ENCODE peak calls at places on chromosomes 13 and 19, in ten cellular contexts. W, U, P, A, K, D, L, X, M and T are unnamed samples.

GRCh38 chr19:54062643-54063042 is 1.1 kb downstream of the VSTM1 start:
- DNase-seq in P (peak; percentile 80), W (no peak), X (peak; percentile 57), M (no peak), L (peak; percentile 44), D (peak; percentile 78), U (no peak), K (peak; percentile 26), A (no peak), T (no peak)

GRCh38 chr19:4507150-4507452 is 11.2 kb downstream of the PLIN4 start:
- DNase-seq in U (no peak), M (no peak), D (no peak), W (no peak), A (no peak), L (no peak), K (no peak), P (no peak), X (no peak), T (no peak)

GRCh38 chr19:45762870-45763631 is 6.0 kb downstream of the SIX5 start:
- DNase-seq in A (no peak), P (no peak), X (no peak), W (no peak), U (no peak), L (no peak), D (peak; percentile 58), M (no peak), K (no peak), T (no peak)

GRCh38 chr13:83215627-83216026 is 666.6 kb downstream of the SLITRK1 start:
- DNase-seq in A (no peak), L (no peak), U (no peak), D (no peak), K (no peak), W (no peak), X (no peak), P (no peak), M (no peak), T (no peak)

GRCh38 chr19:20051841-20052768 is 12.8 kb upstream of the ZNF682 start:
- DNase-seq in D (peak; percentile 95), A (peak; percentile 93), X (peak; percentile 97), K (peak; percentile 95), W (peak; percentile 97), P (peak; percentile 96), U (peak; percentile 19), L (peak; percentile 96), M (peak; percentile 95), T (peak; percentile 60)

GRCh38 chr13:114259974-114260373 is 21.4 kb upstream of the UPF3A start:
- DNase-seq in K (no peak), U (peak; percentile 85), D (no peak), W (no peak), M (no peak), X (no peak), A (no peak), P (no peak), L (no peak), T (no peak)

GRCh38 chr19:46408611-46409039 is 4.7 kb downstream of the CCDC8 start:
- DNase-seq in W (peak; percentile 75), D (peak; percentile 80), A (peak; percentile 78), X (peak; percentile 90), M (no peak), L (peak; percentile 80), P (peak; percentile 90), U (no peak), K (peak; percentile 84), T (no peak)

GRCh38 chr19:10505583-10506229 is 2.5 kb upstream of the KEAP1 start:
- DNase-seq in D (peak; percentile 84), K (peak; percentile 71), W (peak; percentile 53), P (peak; percentile 88), L (peak; percentile 80), X (peak; percentile 92), U (peak; percentile 76), M (peak; percentile 70), A (peak; percentile 75), T (no peak)

GRCh38 chr13:63463782-63464610 is 2048.3 kb upstream of the PCDH20 start:
- DNase-seq in A (no peak), U (no peak), D (no peak), X (no peak), M (peak; percentile 38), K (no peak), P (no peak), L (no peak), W (no peak), T (no peak)

GRCh38 chr19:42122691-42123607 is 9.3 kb downstream of the POU2F2 start:
- DNase-seq in M (no peak), X (no peak), W (no peak), D (no peak), L (no peak), P (no peak), A (no peak), K (no peak), U (no peak), T (peak; percentile 64)

DNA sequence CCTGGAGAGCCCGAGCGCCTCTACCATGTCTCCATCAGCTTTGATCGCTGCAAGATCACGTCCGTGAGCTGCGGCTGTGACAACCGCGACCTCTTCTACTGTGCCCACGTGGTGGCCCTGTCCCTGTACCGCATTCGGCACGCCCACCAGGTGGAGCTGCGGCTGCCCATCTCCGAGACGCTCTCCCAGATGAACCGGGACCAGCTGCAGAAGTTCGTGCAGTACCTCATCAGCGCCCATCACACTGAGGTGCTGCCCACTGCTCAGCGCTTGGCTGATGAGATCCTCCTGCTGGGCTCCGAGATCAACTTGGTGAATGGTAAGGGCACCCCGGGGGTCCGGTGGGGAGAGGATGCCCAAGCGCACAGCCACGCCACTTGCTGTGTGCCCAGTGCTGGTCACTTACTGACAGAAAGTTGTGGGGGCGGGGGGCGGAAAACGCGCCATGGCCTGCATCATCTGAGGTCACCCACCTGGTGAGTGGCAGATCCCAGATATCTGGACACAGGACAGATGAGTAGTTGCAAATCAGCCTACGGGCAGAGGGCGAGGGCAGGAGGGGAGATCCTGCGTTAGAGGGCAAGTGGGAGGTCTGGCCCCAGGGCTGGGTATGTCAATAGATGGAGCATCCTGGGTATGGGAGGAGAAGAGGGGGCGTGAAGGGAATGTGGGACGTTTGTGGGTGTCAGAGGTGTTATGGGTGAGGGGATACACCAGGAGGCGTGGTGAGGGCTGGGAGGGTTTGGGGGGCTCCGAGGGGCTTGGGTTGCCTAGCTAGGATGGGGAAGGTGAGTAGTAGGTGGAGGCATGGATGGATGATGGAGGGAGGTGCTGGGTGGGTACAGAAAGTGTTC is 9.8 kb downstream of the ZSWIM4 start:
- DNase-seq in W (no peak), P (no peak), A (peak; percentile 61), K (no peak), M (peak; percentile 70), L (no peak), D (peak; percentile 72), X (no peak), U (no peak), T (no peak)
- H3K4me3 ChIP-seq in W (no peak overlapping the region), P (no peak overlapping the region), A (no peak overlapping the region), K (no peak overlapping the region), M (no peak overlapping the region), L (no peak overlapping the region), D (no peak overlapping the region), X (no peak overlapping the region), U (no peak overlapping the region), T (no peak overlapping the region)

DNA sequence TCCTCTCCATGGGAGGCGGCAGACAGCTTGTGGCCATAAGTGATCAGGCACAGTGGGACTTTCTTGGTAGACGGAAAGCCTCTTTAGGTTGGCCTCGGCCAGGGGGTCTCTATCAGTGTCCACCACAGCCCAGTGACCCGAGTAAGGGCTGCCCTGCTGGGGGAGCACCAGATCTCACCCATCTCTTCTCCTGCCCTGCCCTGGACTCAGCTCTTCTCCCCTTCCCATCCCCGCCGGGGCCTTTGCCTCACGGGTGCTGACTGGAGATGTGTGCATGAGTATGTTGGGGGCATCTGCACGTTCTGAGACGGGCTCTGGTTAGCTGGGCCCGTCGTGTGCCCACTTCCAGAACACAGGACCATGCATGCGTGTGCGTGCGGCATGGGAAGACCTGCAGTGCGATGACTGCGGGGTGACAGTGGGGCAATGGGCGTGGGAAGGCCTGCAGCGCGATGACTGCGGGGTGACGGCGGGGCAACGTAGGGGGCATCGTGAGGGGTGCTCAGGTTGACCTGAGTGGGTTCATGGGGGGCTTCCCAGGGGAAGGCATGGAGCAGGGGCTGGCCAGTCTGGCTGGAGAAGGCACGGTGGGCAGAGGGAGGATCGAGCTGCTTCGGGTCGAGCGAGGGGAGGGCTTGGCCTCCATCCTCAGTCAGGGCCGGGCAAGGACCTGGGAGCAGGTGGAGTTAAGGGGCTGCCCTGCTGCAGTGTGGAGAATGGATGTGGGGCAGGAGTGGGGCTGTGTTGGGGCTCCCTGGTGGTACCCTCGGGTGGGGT is 15.9 kb downstream of the EPN1 start:
- DNase-seq in W (no peak), L (no peak), U (no peak), D (no peak), A (no peak), X (peak; percentile 65), K (no peak), M (no peak), P (peak; percentile 63), T (peak; percentile 14)
- H3K36me3 ChIP-seq in W (peaks cover 7% of the 10 kb centered on the region), L (peaks cover 7% of the 10 kb centered on the region), U (no peaks in the 10 kb centered on the region), D (peaks cover 53% of the 10 kb centered on the region), A (peaks cover 65% of the 10 kb centered on the region), X (peaks cover 19% of the 10 kb centered on the region), K (peaks cover 93% of the 10 kb centered on the region), M (peaks cover 59% of the 10 kb centered on the region), P (peaks cover 84% of the 10 kb centered on the region), T (peaks cover 54% of the 10 kb centered on the region)

GRCh38 chr13:31369213-31369612 is 169.4 kb downstream of the B3GLCT start:
- DNase-seq in A (no peak), U (no peak), M (no peak), K (no peak), P (no peak), D (no peak), L (no peak), W (no peak), X (no peak), T (no peak)

GRCh38 chr13:31372454-31372853 is 172.7 kb downstream of the B3GLCT start:
- DNase-seq in K (no peak), U (no peak), X (no peak), M (no peak), D (no peak), P (no peak), W (no peak), L (no peak), A (no peak), T (no peak)

GRCh38 chr13:31377946-31378345 is 178.2 kb downstream of the B3GLCT start:
- DNase-seq in X (no peak), W (no peak), K (no peak), M (no peak), U (peak; percentile 60), D (no peak), L (no peak), P (no peak), A (no peak), T (no peak)

DNA sequence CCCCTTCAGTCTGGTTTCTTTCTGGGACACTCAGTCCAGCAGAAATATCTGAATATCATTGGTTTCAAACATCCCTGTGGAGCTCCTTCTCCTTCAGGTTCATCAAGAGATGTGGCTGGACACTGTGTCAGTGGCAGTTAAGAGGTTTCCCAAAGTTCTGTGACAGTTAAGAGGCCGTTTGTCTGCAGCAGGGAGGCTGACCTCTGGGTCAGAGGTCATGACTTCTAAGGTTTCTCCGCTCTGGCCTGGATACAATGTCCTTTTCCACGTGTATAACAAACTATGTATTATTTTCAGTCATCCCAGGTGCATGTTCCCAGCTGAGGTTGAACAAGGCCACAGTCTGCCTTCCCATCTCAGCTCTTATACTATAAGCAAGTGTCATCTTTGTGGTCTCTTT is 174.9 kb downstream of the B3GLCT start:
- DNase-seq in P (no peak), D (no peak), U (no peak), W (no peak), M (no peak), K (no peak), A (no peak), L (no peak), X (no peak), T (no peak)
- H3K4me3 ChIP-seq in P (no peak overlapping the region), D (no peak overlapping the region), U (no peak overlapping the region), W (no peak overlapping the region), M (no peak overlapping the region), K (no peak overlapping the region), A (no peak overlapping the region), L (no peak overlapping the region), X (no peak overlapping the region), T (no peak overlapping the region)

GRCh38 chr19:16429759-16430091 is 42.0 kb downstream of the EPS15L1 start:
- DNase-seq in X (no peak), K (no peak), A (no peak), U (no peak), M (no peak), W (no peak), P (no peak), L (no peak), D (no peak), T (no peak)
- H3K36me3 ChIP-seq in X (peaks cover 2% of the 10 kb centered on the region), K (peaks cover 91% of the 10 kb centered on the region), A (peaks cover 18% of the 10 kb centered on the region), U (no peaks in the 10 kb centered on the region), M (peaks cover 57% of the 10 kb centered on the region), W (no peaks in the 10 kb centered on the region), P (peaks cover 73% of the 10 kb centered on the region), L (peaks cover 15% of the 10 kb centered on the region), D (peaks cover 17% of the 10 kb centered on the region), T (peaks cover 29% of the 10 kb centered on the region)